ENCODE peak calls at places on chromosomes 3 and 15, in four cellular contexts. A, K, N and Z are unnamed samples.

GRCh38 chr15:33825453-33825852 is 142.8 kb upstream of the CHRM5 start:
- DNase-seq in A (no peak), K (no peak), N (no peak), Z (no peak)

GRCh38 chr3:30511524-30512278 is 94.7 kb upstream of the TGFBR2 start:
- DNase-seq in A (no peak), K (no peak), N (peak; percentile 88), Z (peak; percentile 58)

GRCh38 chr15:69223083-69223813 is 62.8 kb downstream of the GLCE start:
- DNase-seq in A (no peak), K (no peak), N (no peak), Z (no peak)

GRCh38 chr15:71658036-71658435 is 152.3 kb upstream of the NR2E3 start:
- DNase-seq in A (no peak), K (no peak), N (no peak), Z (no peak)

GRCh38 chr3:184800349-184800748 is 11.6 kb upstream of the VPS8 start:
- DNase-seq in A (no peak), K (no peak), N (no peak), Z (peak; percentile 56)

GRCh38 chr3:119181765-119182164 is 8.4 kb downstream of the UPK1B start:
- DNase-seq in A (no peak), K (no peak), N (peak; percentile 79), Z (peak; percentile 66)

GRCh38 chr15:64209680-64210334 is 47.0 kb upstream of the PPIB start:
- DNase-seq in A (no peak), K (no peak), N (no peak), Z (peak; percentile 28)

GRCh38 chr15:67184208-67184925 is 70.1 kb downstream of the AAGAB start:
- DNase-seq in A (no peak), K (no peak), N (no peak), Z (no peak)

GRCh38 chr3:134807189-134807588 is 12.1 kb downstream of the EPHB1 start:
- DNase-seq in A (no peak), K (no peak), N (no peak), Z (no peak)

GRCh38 chr15:45729146-45729545 is 94.3 kb downstream of the SQOR start:
- DNase-seq in A (no peak), K (no peak), N (peak; percentile 21), Z (no peak)

GRCh38 chr3:43995929-43996378 is 245.7 kb upstream of the TOPAZ1 start:
- DNase-seq in A (peak; percentile 39), K (no peak), N (no peak), Z (no peak)
- TF ChIP-seq EZH2 in A (no peak), K (no peak), N (peak; percentile 59), Z (no peak)

GRCh38 chr15:41791970-41792637 is 17.8 kb downstream of the MAPKBP1 start:
- DNase-seq in A (no peak), K (no peak), N (no peak), Z (no peak)
- H3K4me1 ChIP-seq in A (peaks cover 23% of the 10 kb centered on the region), K (peaks cover 7% of the 10 kb centered on the region), N (peaks cover 88% of the 10 kb centered on the region), Z (peaks cover 72% of the 10 kb centered on the region)

DNA sequence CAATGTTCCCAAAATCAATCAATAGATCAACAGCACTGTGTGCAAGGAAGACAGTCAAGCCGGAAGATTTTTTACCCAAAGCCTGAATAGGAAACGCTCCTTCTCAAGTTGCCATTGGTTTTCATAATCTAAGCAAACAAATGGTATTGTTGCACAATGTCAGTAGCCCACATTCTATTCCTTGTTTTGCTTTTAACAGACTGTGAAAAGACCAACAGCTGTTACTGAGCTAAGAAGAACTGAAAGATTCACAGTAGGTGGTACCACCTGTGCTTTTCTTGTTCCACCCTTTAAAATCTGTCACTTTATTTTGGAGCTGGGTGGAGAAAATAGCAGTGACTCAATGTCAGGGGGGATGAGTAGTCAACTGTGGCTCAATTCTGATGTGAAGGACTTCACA is 357.5 kb upstream of the CADM2 start:
- DNase-seq in A (peak; percentile 75), K (no peak), N (no peak), Z (no peak)
- TF ChIP-seq EZH2 in A (no peak), K (no peak), N (no peak), Z (no peak)

GRCh38 chr3:5198986-5199731 is 11.7 kb downstream of the EDEM1 start:
- DNase-seq in A (no peak), K (no peak), N (no peak), Z (no peak)

GRCh38 chr3:5205165-5205941 is 17.8 kb downstream of the EDEM1 start:
- DNase-seq in A (no peak), K (no peak), N (no peak), Z (no peak)

GRCh38 chr3:5198313-5198677 is 10.8 kb downstream of the EDEM1 start:
- DNase-seq in A (no peak), K (no peak), N (no peak), Z (no peak)

GRCh38 chr3:5201536-5201935 is 14.0 kb downstream of the EDEM1 start:
- DNase-seq in A (no peak), K (no peak), N (no peak), Z (no peak)

DNA sequence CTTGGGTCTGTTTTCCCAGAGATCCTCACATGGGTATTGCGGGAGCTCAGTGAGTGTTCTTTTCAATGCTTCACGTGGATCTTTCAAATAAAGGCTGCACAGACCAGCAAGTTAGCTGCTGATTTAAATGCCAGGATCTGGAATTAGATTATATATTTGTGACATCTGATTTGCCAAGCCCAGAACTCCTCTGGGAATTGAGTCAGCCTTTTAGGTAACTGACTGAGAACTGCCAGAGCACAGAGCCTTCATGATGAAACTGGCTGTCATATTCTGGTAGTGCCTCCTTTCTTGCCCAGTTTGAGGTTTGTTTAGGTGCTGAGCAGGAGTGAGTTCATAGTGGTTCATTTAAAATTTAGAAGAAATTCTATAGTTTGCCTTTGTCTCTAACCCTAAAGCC is 14.8 kb downstream of the EDEM1 start:
- DNase-seq in A (no peak), K (no peak), N (no peak), Z (no peak)
- H3K4me1 ChIP-seq in A (no peaks in the 10 kb centered on the region), K (peaks cover 3% of the 10 kb centered on the region), N (peaks cover 17% of the 10 kb centered on the region), Z (peaks cover 2% of the 10 kb centered on the region)

DNA sequence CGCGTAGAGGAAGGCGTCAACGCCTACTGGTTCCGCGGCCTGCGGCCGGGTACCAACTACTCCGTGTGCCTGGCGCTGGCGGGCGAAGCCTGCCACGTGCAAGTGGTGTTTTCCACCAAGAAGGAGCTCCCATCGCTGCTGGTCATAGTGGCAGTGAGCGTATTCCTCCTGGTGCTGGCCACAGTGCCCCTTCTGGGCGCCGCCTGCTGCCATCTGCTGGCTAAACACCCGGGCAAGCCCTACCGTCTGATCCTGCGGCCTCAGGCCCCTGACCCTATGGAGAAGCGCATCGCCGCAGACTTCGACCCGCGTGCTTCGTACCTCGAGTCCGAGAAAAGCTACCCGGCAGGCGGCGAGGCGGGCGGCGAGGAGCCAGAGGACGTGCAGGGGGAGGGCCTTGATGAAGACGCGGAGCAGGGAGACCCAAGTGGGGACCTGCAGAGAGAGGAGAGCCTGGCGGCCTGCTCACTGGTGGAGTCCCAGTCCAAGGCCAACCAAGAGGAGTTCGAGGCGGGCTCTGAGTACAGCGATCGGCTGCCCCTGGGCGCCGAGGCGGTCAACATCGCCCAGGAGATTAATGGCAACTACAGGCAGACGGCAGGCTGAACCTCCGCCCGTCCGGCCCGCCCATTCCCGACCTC is 4.1 kb downstream of the ISLR2 start:
- DNase-seq in A (peak; percentile 90), K (no peak), N (no peak), Z (peak; percentile 61)
- TF ChIP-seq EZH2 in A (peak; percentile 71), K (peak; percentile 87), N (peak; percentile 51), Z (peak; percentile 22)

GRCh38 chr3:46481636-46482035 is 16.1 kb upstream of the RTP3 start:
- DNase-seq in A (no peak), K (no peak), N (no peak), Z (no peak)
- H3K4me1 ChIP-seq in A (no peaks in the 10 kb centered on the region), K (no peaks in the 10 kb centered on the region), N (peaks cover 9% of the 10 kb centered on the region), Z (peaks cover 12% of the 10 kb centered on the region)

DNA sequence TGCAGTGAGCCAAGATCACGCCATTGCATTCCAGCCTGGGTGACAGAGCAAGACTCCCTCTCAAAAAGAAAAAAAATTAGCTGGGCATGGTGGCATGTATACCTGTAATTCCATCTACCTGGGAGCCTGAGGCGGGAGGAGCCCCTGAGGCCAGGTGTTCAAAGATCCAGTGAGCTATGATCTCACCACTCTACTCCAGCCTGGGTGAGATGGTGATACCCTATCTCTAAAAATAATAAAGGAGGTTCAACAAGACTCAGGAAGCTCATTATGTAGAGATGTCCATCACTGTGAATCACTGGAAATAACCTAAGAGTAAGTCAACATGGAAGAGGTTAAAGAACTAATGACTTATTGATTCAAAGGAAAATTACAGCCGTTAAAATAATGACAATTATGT is 19.8 kb upstream of the RAB7A start:
- DNase-seq in A (no peak), K (no peak), N (no peak), Z (no peak)
- TF ChIP-seq EZH2 in A (no peak), K (no peak), N (no peak), Z (no peak)

GRCh38 chr3:141321109-141321497 is 47.2 kb upstream of the ZBTB38 start:
- DNase-seq in A (no peak), K (no peak), N (no peak), Z (no peak)
- H3K4me1 ChIP-seq in A (peaks cover 2% of the 10 kb centered on the region), K (no peaks in the 10 kb centered on the region), N (peaks cover 5% of the 10 kb centered on the region), Z (peaks cover 5% of the 10 kb centered on the region)

GRCh38 chr15:75346796-75347221 is at the start of gene NEIL1:
- DNase-seq in A (peak; percentile 18), K (no peak), N (no peak), Z (peak; percentile 28)
- TF ChIP-seq EZH2 in A (no peak), K (no peak), N (no peak), Z (no peak)